ENCODE peak calls at places on chromosomes 4 and X, in seven cellular contexts. L is Daoy; H is naive B cell; O is sigmoid colon; S is activated T-cell treated with anti-CD3 and anti-CD28 coated beads, Interleukin-2, amount 50 U/mL, for 4 hours; C is H9; D is BE2C. I is an unnamed sample.

GRCh38 chr4:88743696-88744095 is 46.1 kb upstream of the NAP1L5 start:
- DNase-seq in D (no peak), H (no peak), O (no peak), S (no peak), L (no peak), C (no peak), I (no peak)

GRCh38 chr4:48578132-48578964 is 88.3 kb downstream of the ZAR1 start:
- DNase-seq in O (peak; percentile 73), D (peak; percentile 63), L (peak; percentile 59), H (peak; percentile 46), S (peak; percentile 40), C (peak; percentile 37), I (peak; percentile 64)

GRCh38 chr4:105558277-105558676 is 5.9 kb downstream of the ARHGEF38 start:
- DNase-seq in L (no peak), O (no peak), S (no peak), C (no peak), H (no peak), D (no peak), I (no peak)

GRCh38 chr4:28788929-28789490 is 1928.4 kb downstream of the STIM2 start:
- DNase-seq in L (no peak), S (no peak), C (no peak), O (no peak), H (no peak), D (no peak), I (no peak)

GRCh38 chrX:132023117-132023895 is at the start of gene STK26:
- DNase-seq in C (peak; percentile 82), O (peak; percentile 82), S (peak; percentile 70), D (peak; percentile 22), L (peak; percentile 82), H (peak; percentile 73), I (peak; percentile 61)

GRCh38 chrX:153735274-153735673 is 10.6 kb downstream of the ABCD1 start:
- DNase-seq in S (no peak), L (peak; percentile 13), H (no peak), D (no peak), O (no peak), C (no peak), I (no peak)

GRCh38 chr4:173436149-173436579 is 37.2 kb upstream of the SCRG1 start:
- DNase-seq in C (no peak), O (no peak), L (no peak), H (no peak), D (no peak), S (no peak), I (no peak)

GRCh38 chr4:150297861-150298474 is 219.7 kb downstream of the DCLK2 start:
- DNase-seq in L (peak; percentile 17), C (no peak), O (peak; percentile 76), D (peak; percentile 68), H (no peak), S (peak; percentile 10), I (no peak)

GRCh38 chrX:153769865-153770605 is 6.0 kb downstream of the PLXNB3 start:
- DNase-seq in C (peak; percentile 22), D (no peak), S (peak; percentile 4), L (no peak), H (no peak), O (peak; percentile 63), I (no peak)

GRCh38 chr4:105196523-105197145 is 50.0 kb downstream of the TET2 start:
- DNase-seq in L (no peak), C (no peak), O (no peak), D (no peak), H (peak; percentile 31), S (no peak), I (no peak)

GRCh38 chr4:8261851-8262535 is 7.6 kb upstream of the HTRA3 start:
- DNase-seq in H (no peak), D (no peak), S (no peak), L (peak; percentile 70), C (no peak), O (no peak), I (no peak)

GRCh38 chr4:76601791-76602190 is 166.8 kb downstream of the SHROOM3 start:
- DNase-seq in O (no peak), L (no peak), C (no peak), D (no peak), S (no peak), H (no peak), I (no peak)

I was measured in right atrium auricular region.